ENCODE peak calls at places on chromosomes 13 and 19, in eight cellular contexts. One of them, this sample, is unnamed.

GRCh38 chr19:29770653-29771052 is 41.1 kb upstream of the CCNE1 start:
- DNase-seq in CD4-positive, alpha-beta memory T cell: no peak
- DNase-seq in CD8-positive, alpha-beta memory T cell: no peak
- DNase-seq in neural progenitor cell: no peak
- DNase-seq in tibial artery: no peak
- DNase-seq in heart right ventricle: no peak
- DNase-seq in lower lobe of right lung: no peak
- DNase-seq in ovary: no peak
- DNase-seq in this sample: no peak

GRCh38 chr13:30607908-30608307 is 9.8 kb upstream of the USPL1 start:
- DNase-seq in heart right ventricle: no peak
- DNase-seq in neural progenitor cell: no peak
- DNase-seq in CD4-positive, alpha-beta memory T cell: peak; percentile 86
- DNase-seq in ovary: no peak
- DNase-seq in lower lobe of right lung: no peak
- DNase-seq in tibial artery: no peak
- DNase-seq in CD8-positive, alpha-beta memory T cell: peak; percentile 74
- DNase-seq in this sample: peak; percentile 54

GRCh38 chr13:78562237-78562889 is 41.0 kb downstream of the POU4F1 start:
- DNase-seq in ovary: no peak
- DNase-seq in CD4-positive, alpha-beta memory T cell: no peak
- DNase-seq in tibial artery: no peak
- DNase-seq in CD8-positive, alpha-beta memory T cell: no peak
- DNase-seq in neural progenitor cell: no peak
- DNase-seq in lower lobe of right lung: no peak
- DNase-seq in heart right ventricle: no peak
- DNase-seq in this sample: no peak

GRCh38 chr19:18364826-18365528 is 21.0 kb upstream of the GDF15 start:
- DNase-seq in ovary: peak; percentile 81
- DNase-seq in CD4-positive, alpha-beta memory T cell: no peak
- DNase-seq in tibial artery: peak; percentile 84
- DNase-seq in heart right ventricle: peak; percentile 90
- DNase-seq in neural progenitor cell: no peak
- DNase-seq in CD8-positive, alpha-beta memory T cell: no peak
- DNase-seq in lower lobe of right lung: peak; percentile 78
- DNase-seq in this sample: no peak

GRCh38 chr19:45676851-45677263 is 8.8 kb downstream of the GIPR start:
- DNase-seq in CD8-positive, alpha-beta memory T cell: peak; percentile 62
- DNase-seq in CD4-positive, alpha-beta memory T cell: peak; percentile 50
- DNase-seq in ovary: no peak
- DNase-seq in heart right ventricle: no peak
- DNase-seq in tibial artery: no peak
- DNase-seq in neural progenitor cell: no peak
- DNase-seq in lower lobe of right lung: peak; percentile 65
- DNase-seq in this sample: no peak

GRCh38 chr13:59982631-59983382 is 180.9 kb downstream of the DIAPH3 start:
- DNase-seq in heart right ventricle: no peak
- DNase-seq in tibial artery: no peak
- DNase-seq in CD4-positive, alpha-beta memory T cell: no peak
- DNase-seq in CD8-positive, alpha-beta memory T cell: no peak
- DNase-seq in ovary: no peak
- DNase-seq in neural progenitor cell: no peak
- DNase-seq in lower lobe of right lung: no peak
- DNase-seq in this sample: no peak

GRCh38 chr13:21657538-21657937 is 13.3 kb upstream of the FGF9 start:
- DNase-seq in CD4-positive, alpha-beta memory T cell: no peak
- DNase-seq in CD8-positive, alpha-beta memory T cell: no peak
- DNase-seq in tibial artery: no peak
- DNase-seq in ovary: no peak
- DNase-seq in neural progenitor cell: no peak
- DNase-seq in heart right ventricle: no peak
- DNase-seq in lower lobe of right lung: no peak
- DNase-seq in this sample: no peak

GRCh38 chr13:102903659-102904407 is 58.0 kb downstream of the ERCC5 start:
- DNase-seq in lower lobe of right lung: no peak
- DNase-seq in CD4-positive, alpha-beta memory T cell: no peak
- DNase-seq in CD8-positive, alpha-beta memory T cell: no peak
- DNase-seq in heart right ventricle: no peak
- DNase-seq in ovary: no peak
- DNase-seq in tibial artery: no peak
- DNase-seq in neural progenitor cell: peak; percentile 28
- DNase-seq in this sample: peak; percentile 62

GRCh38 chr19:38538793-38539528 is 78.8 kb downstream of the MAP4K1 start:
- DNase-seq in heart right ventricle: no peak
- DNase-seq in neural progenitor cell: no peak
- DNase-seq in ovary: no peak
- DNase-seq in lower lobe of right lung: peak; percentile 25
- DNase-seq in CD4-positive, alpha-beta memory T cell: peak; percentile 81
- DNase-seq in tibial artery: no peak
- DNase-seq in CD8-positive, alpha-beta memory T cell: peak; percentile 49
- DNase-seq in this sample: no peak

GRCh38 chr19:459724-460511 is 915 bp downstream of the SHC2 start:
- DNase-seq in neural progenitor cell: peak; percentile 82
- DNase-seq in CD8-positive, alpha-beta memory T cell: peak; percentile 23
- DNase-seq in CD4-positive, alpha-beta memory T cell: peak; percentile 9
- DNase-seq in lower lobe of right lung: no peak
- DNase-seq in tibial artery: peak; percentile 70
- DNase-seq in ovary: peak; percentile 69
- DNase-seq in heart right ventricle: peak; percentile 70
- DNase-seq in this sample: no peak

GRCh38 chr19:17292301-17293074 is 10.7 kb downstream of the ABHD8 start:
- DNase-seq in heart right ventricle: peak; percentile 73
- DNase-seq in neural progenitor cell: peak; percentile 92
- DNase-seq in CD8-positive, alpha-beta memory T cell: peak; percentile 76
- DNase-seq in tibial artery: peak; percentile 85
- DNase-seq in CD4-positive, alpha-beta memory T cell: peak; percentile 84
- DNase-seq in ovary: peak; percentile 74
- DNase-seq in lower lobe of right lung: peak; percentile 77
- DNase-seq in this sample: peak; percentile 94

GRCh38 chr19:51572908-51573307 is 1.8 kb downstream of the ZNF175 start:
- DNase-seq in CD4-positive, alpha-beta memory T cell: no peak
- DNase-seq in lower lobe of right lung: no peak
- DNase-seq in heart right ventricle: no peak
- DNase-seq in ovary: no peak
- DNase-seq in tibial artery: no peak
- DNase-seq in neural progenitor cell: no peak
- DNase-seq in CD8-positive, alpha-beta memory T cell: no peak
- DNase-seq in this sample: no peak

DNA sequence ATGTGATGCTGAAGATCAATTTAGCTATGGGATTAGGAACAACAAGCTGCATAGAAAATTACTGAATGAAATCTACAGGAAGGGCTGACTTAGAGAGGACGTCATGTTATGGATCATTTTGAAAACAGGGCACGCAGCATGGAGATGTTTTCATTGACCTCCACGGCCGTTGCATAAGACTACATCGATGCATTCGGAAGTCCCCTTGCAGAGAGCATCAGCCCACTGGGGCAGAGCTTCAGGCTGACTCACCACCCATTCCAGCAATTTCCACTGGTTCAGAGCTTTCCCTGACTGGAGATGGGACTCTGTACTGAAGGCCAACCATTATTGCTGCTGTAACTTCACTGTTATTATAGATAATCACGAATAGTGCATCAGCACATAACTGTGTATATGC is 305.3 kb downstream of the IRS2 start:
- DNase-seq in CD4-positive, alpha-beta memory T cell: no peak
- DNase-seq in neural progenitor cell: no peak
- DNase-seq in CD8-positive, alpha-beta memory T cell: no peak
- DNase-seq in heart right ventricle: no peak
- DNase-seq in tibial artery: no peak
- DNase-seq in ovary: no peak
- DNase-seq in lower lobe of right lung: no peak
- DNase-seq in this sample: no peak
- H3K4me3 ChIP-seq in CD4-positive, alpha-beta memory T cell: no peak overlapping the region
- H3K4me3 ChIP-seq in neural progenitor cell: no peak overlapping the region
- H3K4me3 ChIP-seq in CD8-positive, alpha-beta memory T cell: no peak overlapping the region
- H3K4me3 ChIP-seq in heart right ventricle: no peak overlapping the region
- H3K4me3 ChIP-seq in tibial artery: no peak overlapping the region
- H3K4me3 ChIP-seq in ovary: no peak overlapping the region
- H3K4me3 ChIP-seq in lower lobe of right lung: no peak overlapping the region
- H3K4me3 ChIP-seq in this sample: no peak overlapping the region

DNA sequence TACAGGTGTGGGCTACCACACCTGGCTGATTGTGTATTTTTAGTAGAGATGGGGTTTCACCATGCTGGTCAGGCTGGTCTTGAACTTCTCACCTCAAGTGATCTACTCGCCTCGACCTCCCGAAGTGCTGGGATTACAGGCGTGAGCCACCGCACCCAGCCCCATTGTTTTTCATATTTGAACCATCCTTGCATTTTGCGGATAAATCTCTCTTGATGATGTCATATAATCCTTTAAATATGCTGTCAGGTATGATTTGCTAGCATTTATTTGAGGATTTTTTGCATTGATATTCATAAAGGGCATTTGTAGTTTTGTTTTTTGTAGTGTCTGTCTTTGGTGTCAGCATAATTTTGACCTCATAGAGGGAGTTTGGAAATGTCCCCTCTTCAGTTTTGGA is 5.7 kb downstream of the ZNF101 start:
- DNase-seq in heart right ventricle: no peak
- DNase-seq in neural progenitor cell: no peak
- DNase-seq in CD8-positive, alpha-beta memory T cell: no peak
- DNase-seq in tibial artery: peak; percentile 17
- DNase-seq in CD4-positive, alpha-beta memory T cell: no peak
- DNase-seq in lower lobe of right lung: no peak
- DNase-seq in ovary: no peak
- DNase-seq in this sample: no peak
- H3K9me3 ChIP-seq in heart right ventricle: peaks cover 11% of the 10 kb centered on the region
- H3K9me3 ChIP-seq in neural progenitor cell: no peaks in the 10 kb centered on the region
- H3K9me3 ChIP-seq in CD8-positive, alpha-beta memory T cell: peaks cover 46% of the 10 kb centered on the region
- H3K9me3 ChIP-seq in tibial artery: peaks cover 13% of the 10 kb centered on the region
- H3K9me3 ChIP-seq in CD4-positive, alpha-beta memory T cell: peaks cover 5% of the 10 kb centered on the region
- H3K9me3 ChIP-seq in lower lobe of right lung: peaks cover 14% of the 10 kb centered on the region
- H3K9me3 ChIP-seq in ovary: no peaks in the 10 kb centered on the region
- H3K9me3 ChIP-seq in this sample: peaks cover 26% of the 10 kb centered on the region

GRCh38 chr19:28546148-28546685 is 666.7 kb downstream of the UQCRFS1 start:
- DNase-seq in tibial artery: no peak
- DNase-seq in neural progenitor cell: no peak
- DNase-seq in lower lobe of right lung: no peak
- DNase-seq in CD8-positive, alpha-beta memory T cell: no peak
- DNase-seq in ovary: no peak
- DNase-seq in heart right ventricle: no peak
- DNase-seq in CD4-positive, alpha-beta memory T cell: no peak
- DNase-seq in this sample: no peak
- H3K4me3 ChIP-seq in tibial artery: no peak overlapping the region
- H3K4me3 ChIP-seq in neural progenitor cell: no peak overlapping the region
- H3K4me3 ChIP-seq in lower lobe of right lung: no peak overlapping the region
- H3K4me3 ChIP-seq in CD8-positive, alpha-beta memory T cell: no peak overlapping the region
- H3K4me3 ChIP-seq in ovary: no peak overlapping the region
- H3K4me3 ChIP-seq in heart right ventricle: no peak overlapping the region
- H3K4me3 ChIP-seq in CD4-positive, alpha-beta memory T cell: no peak overlapping the region
- H3K4me3 ChIP-seq in this sample: no peak overlapping the region

GRCh38 chr13:73056054-73056962 is 2.5 kb upstream of the KLF5 start:
- DNase-seq in lower lobe of right lung: no peak
- DNase-seq in neural progenitor cell: peak; percentile 8
- DNase-seq in heart right ventricle: no peak
- DNase-seq in ovary: no peak
- DNase-seq in tibial artery: no peak
- DNase-seq in CD4-positive, alpha-beta memory T cell: no peak
- DNase-seq in CD8-positive, alpha-beta memory T cell: no peak
- DNase-seq in this sample: no peak
- H3K9me3 ChIP-seq in lower lobe of right lung: no peaks in the 10 kb centered on the region
- H3K9me3 ChIP-seq in neural progenitor cell: no peaks in the 10 kb centered on the region
- H3K9me3 ChIP-seq in heart right ventricle: no peaks in the 10 kb centered on the region
- H3K9me3 ChIP-seq in ovary: no peaks in the 10 kb centered on the region
- H3K9me3 ChIP-seq in tibial artery: no peaks in the 10 kb centered on the region
- H3K9me3 ChIP-seq in CD4-positive, alpha-beta memory T cell: no peaks in the 10 kb centered on the region
- H3K9me3 ChIP-seq in CD8-positive, alpha-beta memory T cell: no peaks in the 10 kb centered on the region
- H3K9me3 ChIP-seq in this sample: no peaks in the 10 kb centered on the region

GRCh38 chr19:35247526-35248309 is 1.1 kb upstream of the LSR start:
- DNase-seq in neural progenitor cell: peak; percentile 98
- DNase-seq in CD4-positive, alpha-beta memory T cell: peak; percentile 53
- DNase-seq in CD8-positive, alpha-beta memory T cell: peak; percentile 58
- DNase-seq in ovary: peak; percentile 27
- DNase-seq in heart right ventricle: peak; percentile 55
- DNase-seq in lower lobe of right lung: peak; percentile 90
- DNase-seq in tibial artery: peak; percentile 66
- DNase-seq in this sample: no peak
- H3K4me3 ChIP-seq in neural progenitor cell: peak overlapping the region; percentile 95
- H3K4me3 ChIP-seq in CD4-positive, alpha-beta memory T cell: peak overlapping the region; percentile 94
- H3K4me3 ChIP-seq in CD8-positive, alpha-beta memory T cell: peak overlapping the region; percentile 76
- H3K4me3 ChIP-seq in ovary: peak overlapping the region; percentile 41
- H3K4me3 ChIP-seq in heart right ventricle: peak overlapping the region; percentile 68
- H3K4me3 ChIP-seq in lower lobe of right lung: peak overlapping the region; percentile 71
- H3K4me3 ChIP-seq in tibial artery: peak overlapping the region; percentile 42
- H3K4me3 ChIP-seq in this sample: no peak overlapping the region

DNA sequence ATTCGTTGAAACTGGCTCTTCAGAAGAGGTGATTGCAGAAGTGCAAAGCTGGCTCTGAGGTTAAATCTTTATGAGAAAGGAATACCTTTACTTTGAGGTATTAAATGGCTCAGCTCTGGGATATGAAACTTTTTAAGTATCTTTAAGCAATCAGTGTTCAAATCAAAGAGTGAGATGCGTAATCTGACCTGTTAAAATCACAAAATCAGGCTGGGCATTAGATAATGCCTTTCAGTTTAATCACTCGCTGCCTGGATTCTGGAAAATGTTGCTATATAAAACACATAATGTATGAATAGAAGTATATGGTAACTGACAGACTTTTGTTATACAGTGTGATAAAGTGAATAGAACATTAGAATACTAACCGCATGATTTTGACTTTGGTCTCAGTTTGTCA is 2.0 kb upstream of the DGKH start:
- DNase-seq in tibial artery: no peak
- DNase-seq in heart right ventricle: no peak
- DNase-seq in CD8-positive, alpha-beta memory T cell: no peak
- DNase-seq in lower lobe of right lung: no peak
- DNase-seq in CD4-positive, alpha-beta memory T cell: no peak
- DNase-seq in neural progenitor cell: no peak
- DNase-seq in ovary: no peak
- DNase-seq in this sample: no peak
- H3K9me3 ChIP-seq in tibial artery: no peaks in the 10 kb centered on the region
- H3K9me3 ChIP-seq in heart right ventricle: no peaks in the 10 kb centered on the region
- H3K9me3 ChIP-seq in CD8-positive, alpha-beta memory T cell: no peaks in the 10 kb centered on the region
- H3K9me3 ChIP-seq in lower lobe of right lung: no peaks in the 10 kb centered on the region
- H3K9me3 ChIP-seq in CD4-positive, alpha-beta memory T cell: no peaks in the 10 kb centered on the region
- H3K9me3 ChIP-seq in neural progenitor cell: no peaks in the 10 kb centered on the region
- H3K9me3 ChIP-seq in ovary: no peaks in the 10 kb centered on the region
- H3K9me3 ChIP-seq in this sample: no peaks in the 10 kb centered on the region

DNA sequence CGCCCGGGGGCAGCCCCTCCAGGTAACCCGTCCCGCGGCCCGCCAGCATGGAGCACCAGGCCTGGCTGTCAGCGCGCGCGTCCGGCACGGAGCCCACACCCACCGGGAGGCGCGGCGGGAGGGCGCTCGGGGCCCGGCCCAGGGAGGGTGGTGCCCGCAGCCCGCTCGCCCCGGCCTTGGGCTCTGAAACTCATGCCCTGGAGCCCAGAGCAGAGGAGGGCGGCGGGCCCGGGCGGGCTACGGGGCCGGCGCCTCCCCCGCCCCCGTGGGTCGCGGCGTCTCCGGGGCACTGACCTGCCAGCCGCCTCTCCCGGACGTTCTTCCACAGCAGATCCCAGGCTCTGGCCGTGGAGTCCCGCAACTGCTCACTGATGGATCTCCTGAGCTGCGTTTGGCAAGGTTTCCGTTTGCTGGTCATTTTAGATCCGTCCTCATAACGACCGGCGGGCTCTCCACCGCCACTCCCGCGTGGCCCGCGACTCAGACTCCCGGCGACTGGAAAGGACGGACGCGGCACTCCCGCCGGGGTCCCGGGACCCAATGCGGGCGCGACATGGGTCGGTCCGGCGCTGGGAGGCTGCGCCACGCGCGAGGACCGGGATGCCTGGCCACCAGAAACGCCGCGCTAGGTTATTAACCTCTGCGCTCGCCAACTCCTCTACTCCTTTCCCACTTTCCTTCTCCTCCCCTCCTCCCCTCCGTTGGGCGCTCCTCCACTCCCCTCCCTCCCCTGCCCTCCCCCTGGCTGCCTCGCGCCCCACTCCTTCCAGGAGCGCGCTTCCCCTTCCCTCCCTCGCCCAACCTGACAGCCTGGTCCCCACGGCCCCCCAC is 64.7 kb upstream of the STARD13 start:
- DNase-seq in lower lobe of right lung: peak; percentile 74
- DNase-seq in CD8-positive, alpha-beta memory T cell: no peak
- DNase-seq in heart right ventricle: peak; percentile 61
- DNase-seq in tibial artery: peak; percentile 82
- DNase-seq in neural progenitor cell: peak; percentile 47
- DNase-seq in ovary: peak; percentile 62
- DNase-seq in CD4-positive, alpha-beta memory T cell: no peak
- DNase-seq in this sample: no peak
- H3K4me3 ChIP-seq in lower lobe of right lung: peak overlapping the region; percentile 76
- H3K4me3 ChIP-seq in CD8-positive, alpha-beta memory T cell: no peak overlapping the region
- H3K4me3 ChIP-seq in heart right ventricle: peak overlapping the region; percentile 82
- H3K4me3 ChIP-seq in tibial artery: peak overlapping the region; percentile 93
- H3K4me3 ChIP-seq in neural progenitor cell: peak overlapping the region; percentile 64
- H3K4me3 ChIP-seq in ovary: peak overlapping the region; percentile 73
- H3K4me3 ChIP-seq in CD4-positive, alpha-beta memory T cell: no peak overlapping the region
- H3K4me3 ChIP-seq in this sample: no peak overlapping the region

This sample was measured in Karpas-422.